ENCODE peak calls at places on chromosome 22, in five cellular contexts. X, L, S, P and E are unnamed samples.

GRCh38 chr22:45731798-45732495 is 60.3 kb downstream of the ATXN10 start:
- DNase-seq in X (no peak), L (peak), S (no peak), P (no peak), E (no peak)

GRCh38 chr22:49971232-49972162 is 10.9 kb downstream of the PIM3 start:
- DNase-seq in X (peak), L (no peak), S (peak), P (peak), E (peak)

GRCh38 chr22:22474733-22475132 is 33.8 kb downstream of the ZNF280B start:
- DNase-seq in X (no peak), L (no peak), S (no peak), P (no peak), E (no peak)

GRCh38 chr22:40593460-40594273 is 42.9 kb downstream of the MRTFA start:
- DNase-seq in X (no peak), L (no peak), S (no peak), P (no peak), E (no peak)

GRCh38 chr22:44627521-44628139 is 74.4 kb upstream of the PRR5 start:
- DNase-seq in X (no peak), L (no peak), S (no peak), P (no peak), E (no peak)

GRCh38 chr22:25099202-25099601 is 100.5 kb upstream of the CRYBB3 start:
- DNase-seq in X (no peak), L (no peak), S (no peak), P (no peak), E (no peak)

GRCh38 chr22:46726066-46726985 is 11.7 kb downstream of the CERK start:
- DNase-seq in X (no peak), L (no peak), S (no peak), P (no peak), E (no peak)

GRCh38 chr22:19951351-19951750 is 9.7 kb upstream of the TXNRD2 start:
- DNase-seq in X (no peak), L (no peak), S (no peak), P (peak), E (peak)

GRCh38 chr22:23147632-23148387 is 2.5 kb downstream of the RAB36 start:
- DNase-seq in X (no peak), L (peak), S (no peak), P (no peak), E (no peak)

GRCh38 chr22:46175631-46176030 is 25.3 kb downstream of the PPARA start:
- DNase-seq in X (no peak), L (peak), S (no peak), P (no peak), E (no peak)

GRCh38 chr22:45272498-45272897 is 12.3 kb upstream of the UPK3A start:
- DNase-seq in X (no peak), L (no peak), S (no peak), P (no peak), E (no peak)

GRCh38 chr22:50435701-50436115 is 39.1 kb downstream of the SBF1 start:
- DNase-seq in X (no peak), L (peak), S (no peak), P (no peak), E (no peak)

GRCh38 chr22:35454416-35455054 is 54.6 kb downstream of the MCM5 start:
- DNase-seq in X (no peak), L (no peak), S (no peak), P (no peak), E (no peak)

GRCh38 chr22:49450521-49450920 is 377.2 kb downstream of the BRD1 start:
- DNase-seq in X (no peak), L (no peak), S (no peak), P (no peak), E (no peak)

GRCh38 chr22:22948651-22949611 is 61.3 kb downstream of the IGLL5 start:
- DNase-seq in X (no peak), L (no peak), S (no peak), P (no peak), E (no peak)

GRCh38 chr22:23270212-23270733 is 90.0 kb downstream of the BCR start:
- DNase-seq in X (no peak), L (no peak), S (no peak), P (no peak), E (no peak)

GRCh38 chr22:50283821-50284220 is 13.6 kb upstream of the MAPK11 start:
- DNase-seq in X (no peak), L (no peak), S (no peak), P (no peak), E (no peak)

GRCh38 chr22:45976351-45977002 is 485 bp downstream of the WNT7B start:
- DNase-seq in X (no peak), L (peak), S (no peak), P (no peak), E (no peak)

GRCh38 chr22:21587803-21588611 is 20.5 kb downstream of the UBE2L3 start:
- DNase-seq in X (no peak), L (no peak), S (no peak), P (no peak), E (no peak)

GRCh38 chr22:49619301-49619700 is 208.4 kb downstream of the BRD1 start:
- DNase-seq in X (peak), L (no peak), S (no peak), P (peak), E (peak)

GRCh38 chr22:44538518-44539315 is 40.7 kb upstream of the RTL6 start:
- DNase-seq in X (no peak), L (no peak), S (no peak), P (no peak), E (no peak)

GRCh38 chr22:42296381-42296853 is 26.0 kb upstream of the TCF20 start:
- DNase-seq in X (peak), L (no peak), S (no peak), P (no peak), E (no peak)
- TF ChIP-seq CTCF in X (no peak), L (peak), S (no peak), P (no peak), E (peak)

GRCh38 chr22:41596776-41597634 is 7.4 kb upstream of the PMM1 start:
- DNase-seq in X (peak), L (peak), S (no peak), P (peak), E (peak)

GRCh38 chr22:41598081-41598480 is 8.4 kb upstream of the PMM1 start:
- DNase-seq in X (no peak), L (peak), S (no peak), P (no peak), E (no peak)

GRCh38 chr22:41595703-41596102 is 6.1 kb upstream of the PMM1 start:
- DNase-seq in X (no peak), L (no peak), S (no peak), P (no peak), E (no peak)

GRCh38 chr22:41598891-41599635 is 9.4 kb upstream of the PMM1 start:
- DNase-seq in X (no peak), L (peak), S (no peak), P (no peak), E (no peak)

DNA sequence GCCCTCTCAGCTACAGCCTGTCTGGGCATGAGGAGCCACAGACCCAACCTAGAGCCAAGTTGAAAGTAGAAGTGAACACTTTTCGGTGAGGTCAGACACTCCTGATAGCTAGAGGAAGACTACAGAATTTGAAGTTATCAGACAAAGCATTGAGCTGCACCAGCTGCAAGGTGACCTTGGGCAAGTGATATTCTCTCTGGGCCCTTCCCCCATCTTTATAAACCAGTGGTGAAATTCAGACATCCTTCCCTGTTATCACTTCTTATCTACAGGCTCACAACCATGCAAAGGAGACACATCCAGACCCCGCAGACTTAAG is 8.0 kb upstream of the PMM1 start:
- DNase-seq in X (no peak), L (no peak), S (no peak), P (no peak), E (no peak)
- TF ChIP-seq CTCF in X (no peak), L (no peak), S (no peak), P (no peak), E (peak)

DNA sequence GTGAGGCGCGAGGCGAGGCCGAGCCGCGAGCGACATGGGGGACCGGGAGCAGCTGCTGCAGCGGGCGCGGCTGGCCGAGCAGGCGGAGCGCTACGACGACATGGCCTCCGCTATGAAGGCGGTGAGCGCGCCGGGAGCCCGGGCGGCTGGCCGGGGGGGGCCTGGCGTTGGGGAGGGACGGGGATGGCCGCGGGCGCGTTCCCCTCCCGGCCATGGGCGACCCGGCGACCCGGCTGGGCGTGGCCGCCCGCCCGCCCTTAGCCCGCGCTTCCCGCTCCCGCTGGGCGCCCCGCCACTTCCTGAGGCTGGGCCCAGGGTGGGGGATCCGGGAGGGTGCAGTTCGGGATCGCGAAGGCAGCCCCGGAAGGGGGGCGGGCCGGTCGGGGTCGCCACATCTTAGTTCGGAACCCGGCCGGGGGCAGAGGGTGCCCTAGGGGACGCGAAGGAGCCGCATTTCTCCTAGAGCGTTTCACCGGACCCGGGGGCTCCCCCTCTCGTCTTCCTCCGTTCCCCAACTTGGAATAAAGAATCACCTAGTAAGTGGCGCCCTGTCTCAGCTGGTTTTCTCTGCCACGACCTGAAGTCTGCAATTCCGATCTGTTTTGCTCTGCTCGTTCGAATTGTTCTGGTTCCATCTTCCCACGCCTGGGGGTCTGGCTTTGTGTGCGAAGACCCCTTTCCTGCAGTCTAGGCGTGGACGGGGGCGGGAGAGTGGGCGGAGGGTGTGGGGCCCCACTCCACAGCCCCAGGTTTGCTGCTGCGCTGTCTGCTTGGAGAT is 554 bp downstream of the YWHAH start:
- DNase-seq in X (peak), L (no peak), S (no peak), P (peak), E (peak)
- TF ChIP-seq CTCF in X (no peak), L (no peak), S (no peak), P (no peak), E (peak)

DNA sequence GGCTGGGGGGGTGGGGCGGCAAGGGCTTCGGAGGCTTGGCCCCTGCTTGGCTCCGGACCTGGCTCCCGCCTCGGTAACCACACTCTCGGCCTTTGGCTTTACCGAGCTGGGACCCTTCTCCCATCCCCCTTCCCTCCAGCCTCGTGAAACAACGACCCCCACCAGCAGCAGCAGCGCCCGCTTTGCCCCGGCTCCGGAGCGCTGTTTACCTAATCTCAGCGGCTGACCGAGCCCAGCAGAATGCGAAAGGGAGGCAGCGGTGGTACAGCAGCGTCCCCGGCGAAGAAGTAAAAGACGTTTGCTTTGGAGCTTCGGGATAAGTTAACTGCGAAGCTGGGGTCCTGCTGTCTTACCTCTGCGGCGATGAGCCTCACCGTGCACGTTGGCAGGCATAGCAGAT is 2.0 kb upstream of the LARGE1 start:
- DNase-seq in X (peak), L (no peak), S (no peak), P (no peak), E (no peak)
- TF ChIP-seq CTCF in X (no peak), L (no peak), S (no peak), P (no peak), E (peak)

GRCh38 chr22:30287626-30288413 is 1.5 kb downstream of the CASTOR1 start:
- DNase-seq in X (peak), L (peak), S (no peak), P (peak), E (no peak)
- TF ChIP-seq CTCF in X (peak), L (peak), S (peak), P (peak), E (peak)

GRCh38 chr22:27393371-27393770 is 408.2 kb downstream of the MN1 start:
- DNase-seq in X (no peak), L (peak), S (no peak), P (no peak), E (no peak)

GRCh38 chr22:27388090-27388600 is 413.4 kb downstream of the MN1 start:
- DNase-seq in X (no peak), L (no peak), S (no peak), P (no peak), E (no peak)

GRCh38 chr22:27387561-27387960 is 414.0 kb downstream of the MN1 start:
- DNase-seq in X (no peak), L (peak), S (no peak), P (no peak), E (no peak)

GRCh38 chr22:27394806-27395404 is 406.7 kb downstream of the MN1 start:
- DNase-seq in X (no peak), L (no peak), S (no peak), P (no peak), E (no peak)

DNA sequence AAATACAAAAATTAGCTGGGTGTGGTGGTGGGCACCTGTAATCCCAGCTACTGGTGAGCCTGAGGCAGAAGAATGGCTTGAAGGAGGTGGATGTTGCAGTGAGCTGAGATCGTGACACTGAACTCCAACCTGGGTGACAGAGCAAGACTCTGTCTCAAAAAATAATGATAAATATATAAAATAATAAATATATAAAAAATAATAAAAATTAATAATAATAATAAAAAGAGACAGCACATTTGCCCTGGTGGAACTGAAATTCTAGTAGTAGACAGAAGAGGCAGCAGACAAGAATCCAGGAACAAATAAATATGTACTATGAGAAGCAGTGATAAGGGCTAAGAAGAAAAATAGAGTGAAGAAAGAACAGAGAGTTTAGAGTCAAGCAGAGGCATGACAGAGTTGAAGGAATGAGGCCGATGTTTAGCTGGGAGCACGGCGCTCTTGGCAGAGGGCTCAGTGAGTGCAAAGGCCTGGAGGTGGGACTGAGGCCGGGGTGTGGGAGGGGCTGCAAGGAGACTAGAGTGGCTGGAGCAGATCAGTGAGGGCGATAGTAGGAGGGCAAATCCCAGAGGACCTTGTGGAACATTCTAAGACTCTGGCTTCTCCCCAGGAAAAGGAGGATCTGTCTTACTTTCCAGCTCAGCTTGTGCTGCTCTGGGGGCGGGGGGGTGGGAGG is 410.3 kb downstream of the MN1 start:
- DNase-seq in X (no peak), L (no peak), S (no peak), P (no peak), E (no peak)
- TF ChIP-seq CTCF in X (no peak), L (no peak), S (no peak), P (no peak), E (peak)

GRCh38 chr22:47776329-47776728 is 1013.9 kb downstream of the TBC1D22A start:
- DNase-seq in X (no peak), L (no peak), S (no peak), P (no peak), E (no peak)
- TF ChIP-seq CTCF in X (no peak), L (no peak), S (no peak), P (no peak), E (no peak)

DNA sequence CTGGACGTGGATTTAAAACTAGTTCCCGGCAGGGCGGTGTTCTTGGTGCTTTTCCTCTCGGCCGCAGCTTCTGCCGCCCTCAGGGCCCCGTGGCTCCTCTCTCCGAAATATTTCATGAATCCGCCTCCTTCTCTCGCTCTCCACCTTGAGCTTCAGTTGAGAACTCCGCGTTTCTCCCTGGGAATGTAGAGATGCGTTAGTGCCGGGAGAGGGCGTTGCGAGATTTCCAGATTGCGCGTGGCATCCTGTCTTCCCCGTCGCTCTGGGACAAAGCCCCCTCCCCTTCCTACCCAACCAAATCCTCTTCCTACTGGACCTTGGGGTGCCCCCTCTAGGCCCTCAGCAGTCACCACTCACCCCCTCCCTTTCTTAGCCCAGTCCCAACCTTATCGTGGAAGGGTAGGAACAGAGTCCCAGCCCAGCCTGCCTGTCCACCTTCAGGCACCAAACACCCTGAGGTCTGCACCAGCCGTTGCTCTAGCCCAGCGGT is 15.5 kb upstream of the RAC2 start:
- DNase-seq in X (no peak), L (peak), S (no peak), P (peak), E (peak)
- TF ChIP-seq CTCF in X (no peak), L (peak), S (no peak), P (peak), E (peak)